ENCODE peak calls at places on chromosomes 4 and X, in six cellular contexts. N is heart left ventricle, U is ovary, G is K562, X is esophagus squamous epithelium, L is esophagus muscularis mucosa. A is an unnamed sample. For H3K4me1, the result is how much of the 10 kb centered on the place peaks cover.

GRCh38 chrX:154396948-154397887 is 959 bp upstream of the RPL10 start:
- DNase-seq in N (peak), U (peak), G (peak), X (no peak), L (no peak), A (peak)

GRCh38 chrX:103538728-103539127 is 19.4 kb upstream of the RAB40A start:
- DNase-seq in N (no peak), U (peak), G (no peak), X (no peak), L (no peak), A (no peak)

GRCh38 chr4:22427676-22428075 is 88.2 kb downstream of the ADGRA3 start:
- DNase-seq in N (no peak), U (no peak), G (no peak), X (no peak), L (no peak), A (no peak)

GRCh38 chr4:5711479-5712184 is 631 bp downstream of the EVC start:
- DNase-seq in N (peak), U (no peak), G (peak), X (no peak), L (no peak), A (no peak)

GRCh38 chr4:7423391-7423790 is 11.3 kb downstream of the PSAPL1 start:
- DNase-seq in N (no peak), U (peak), G (no peak), X (no peak), L (no peak), A (no peak)

GRCh38 chr4:26858035-26858918 is 2.4 kb upstream of the STIM2 start:
- DNase-seq in N (no peak), U (no peak), G (peak), X (no peak), L (no peak), A (no peak)

GRCh38 chrX:6708676-6709075 is 173.8 kb upstream of the VCX3A start:
- DNase-seq in N (no peak), U (no peak), G (no peak), X (no peak), L (no peak), A (no peak)

GRCh38 chrX:119477812-119478232 is 9.6 kb downstream of the SLC25A5 start:
- DNase-seq in N (peak), U (peak), G (peak), X (no peak), L (no peak), A (peak)

GRCh38 chr4:120771907-120772306 is 150.6 kb downstream of the PRDM5 start:
- DNase-seq in N (no peak), U (no peak), G (no peak), X (no peak), L (no peak), A (no peak)

GRCh38 chr4:128862608-128863313 is 53.3 kb downstream of the JADE1 start:
- DNase-seq in N (no peak), U (no peak), G (no peak), X (no peak), L (no peak), A (no peak)

GRCh38 chr4:1722551-1723071 is 1.3 kb downstream of the TACC3 start:
- DNase-seq in N (no peak), U (no peak), G (no peak), X (no peak), L (no peak), A (no peak)

GRCh38 chr4:66853845-66854244 is 691.5 kb downstream of the CENPC start:
- DNase-seq in N (no peak), U (no peak), G (no peak), X (no peak), L (no peak), A (no peak)

GRCh38 chr4:66855956-66856355 is 689.3 kb downstream of the CENPC start:
- DNase-seq in N (no peak), U (no peak), G (no peak), X (no peak), L (no peak), A (no peak)

DNA sequence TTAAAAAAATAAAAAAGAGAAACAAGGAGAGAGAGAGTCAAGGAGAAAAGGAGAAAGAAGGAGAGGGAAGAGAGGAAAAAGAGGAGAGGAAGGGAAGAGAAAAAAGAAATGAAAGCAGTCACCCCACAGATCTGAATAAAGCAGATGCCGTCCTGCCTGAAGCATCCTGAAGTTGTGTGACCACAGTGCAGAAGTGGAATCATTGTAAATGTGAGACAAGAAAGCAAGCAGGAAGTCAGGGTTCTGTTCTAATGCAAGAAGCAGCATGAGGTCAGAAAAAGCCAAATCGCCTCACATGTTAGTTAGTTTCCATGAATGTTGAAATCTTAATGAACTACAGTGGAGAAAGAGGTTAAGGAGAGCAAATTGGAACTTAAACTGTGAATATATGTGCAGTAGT is 692.5 kb downstream of the CENPC start:
- DNase-seq in N (no peak), U (no peak), G (no peak), X (no peak), L (no peak), A (no peak)
- H3K27ac ChIP-seq in N (no peak), U (no peak), G (no peak), X (no peak), L (no peak), A (no peak)

DNA sequence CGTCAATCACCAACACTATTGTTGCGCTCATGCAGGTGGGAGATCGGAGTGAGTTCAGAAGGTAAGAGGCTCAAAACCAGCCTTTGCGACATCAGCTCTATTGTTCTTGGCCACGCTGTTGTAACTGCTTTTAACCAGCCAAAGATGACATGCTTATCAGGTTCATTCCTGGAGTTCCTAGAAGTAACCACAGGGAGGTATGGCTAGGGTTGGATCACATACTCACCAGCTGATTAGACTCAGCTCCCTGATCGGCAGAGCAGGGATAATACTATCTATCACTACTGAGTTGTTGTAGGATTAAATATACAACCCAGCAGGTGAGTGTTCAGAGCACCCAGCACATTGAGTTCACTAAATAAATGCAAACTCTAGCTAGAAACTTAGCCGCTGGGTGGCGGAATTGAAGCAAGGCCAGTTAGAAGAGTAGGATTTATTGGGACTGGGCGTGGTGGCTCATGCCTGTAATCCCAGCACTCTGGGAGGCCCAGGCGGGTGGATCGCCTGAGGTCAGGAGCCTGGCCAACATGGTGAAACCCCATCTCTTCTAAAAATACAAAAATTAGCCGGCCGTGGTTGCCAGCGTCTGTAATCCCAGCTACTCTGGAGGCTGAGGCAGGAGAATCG is 12.4 kb downstream of the SLC34A2 start:
- DNase-seq in N (no peak), U (no peak), G (peak), X (no peak), L (no peak), A (no peak)
- H3K4me1 ChIP-seq in N (under half), U (under half), G (under half), X (under half), L (under half), A (under half)

GRCh38 chr4:76640252-76640925 is 205.4 kb downstream of the SHROOM3 start:
- DNase-seq in N (no peak), U (no peak), G (no peak), X (no peak), L (no peak), A (no peak)

GRCh38 chr4:76641758-76642157 is 206.7 kb downstream of the SHROOM3 start:
- DNase-seq in N (no peak), U (no peak), G (no peak), X (no peak), L (no peak), A (no peak)

GRCh38 chr4:76639292-76639691 is 204.3 kb downstream of the SHROOM3 start:
- DNase-seq in N (no peak), U (no peak), G (no peak), X (no peak), L (no peak), A (no peak)

GRCh38 chr4:76641351-76641750 is 206.3 kb downstream of the SHROOM3 start:
- DNase-seq in N (no peak), U (no peak), G (no peak), X (no peak), L (no peak), A (no peak)

DNA sequence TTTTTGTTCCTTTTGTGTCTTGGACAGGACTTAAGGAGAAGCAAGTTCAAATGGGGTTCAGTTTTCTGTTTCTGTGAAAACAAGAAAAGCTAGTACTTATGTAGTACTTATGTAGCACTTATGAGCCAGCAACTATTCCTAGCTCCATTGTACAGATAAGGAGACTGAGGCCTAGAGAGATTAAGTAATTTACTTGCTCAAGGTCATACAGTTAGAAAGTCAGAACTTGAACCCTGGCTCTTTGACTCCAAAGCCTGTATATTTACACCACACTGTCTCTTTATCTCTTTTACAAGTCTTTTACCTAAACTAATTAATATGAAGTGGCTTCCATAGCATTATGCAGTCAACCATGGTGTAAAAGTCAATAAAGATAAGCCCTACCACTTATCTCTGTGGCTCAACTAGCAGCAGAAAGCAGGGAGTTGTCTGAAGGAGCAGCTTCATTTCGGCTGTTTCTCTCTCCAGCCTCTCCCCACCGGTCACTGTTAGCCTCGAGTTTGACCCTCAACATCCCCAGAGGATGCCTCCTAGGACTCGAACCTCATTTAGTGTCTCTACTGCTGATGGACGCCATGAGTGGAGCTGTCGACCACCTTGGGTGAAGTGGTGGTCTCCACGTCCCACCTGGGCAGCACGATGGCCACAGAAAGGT is 209.9 kb downstream of the SHROOM3 start:
- DNase-seq in N (no peak), U (no peak), G (no peak), X (no peak), L (no peak), A (no peak)
- TF ChIP-seq POLR2A in N (no peak), U (no peak), G (no peak), X (no peak), L (no peak), A (no peak)

GRCh38 chr4:159177265-159178146 is 74.6 kb downstream of the RAPGEF2 start:
- DNase-seq in N (no peak), U (no peak), G (no peak), X (no peak), L (no peak), A (no peak)

GRCh38 chr4:159174645-159175147 is 71.8 kb downstream of the RAPGEF2 start:
- DNase-seq in N (no peak), U (no peak), G (no peak), X (no peak), L (no peak), A (no peak)

GRCh38 chr4:159178147-159178541 is 75.3 kb downstream of the RAPGEF2 start:
- DNase-seq in N (no peak), U (no peak), G (no peak), X (no peak), L (no peak), A (no peak)

GRCh38 chr4:159175165-159175988 is 72.5 kb downstream of the RAPGEF2 start:
- DNase-seq in N (peak), U (peak), G (peak), X (no peak), L (no peak), A (peak)

GRCh38 chr4:159175989-159176375 is 73.1 kb downstream of the RAPGEF2 start:
- DNase-seq in N (no peak), U (no peak), G (no peak), X (no peak), L (no peak), A (no peak)
- H3K27ac ChIP-seq in N (peak), U (no peak), G (no peak), X (peak), L (peak), A (no peak)